ENCODE peak calls at places on chromosomes 5 and 9, in four cellular contexts. J is HCT116, L is IMR-90, H is MM.1S. Z is an unnamed sample.

GRCh38 chr5:55037816-55038379 is 13.8 kb downstream of the GZMK start:
- DNase-seq in J (no peak), L (no peak), H (no peak), Z (no peak)

GRCh38 chr5:131258733-131259132 is 5.1 kb upstream of the CDC42SE2 start:
- DNase-seq in J (no peak), L (no peak), H (no peak), Z (peak; percentile 59)

GRCh38 chr5:167899490-167899889 is 392.0 kb upstream of the WWC1 start:
- DNase-seq in J (no peak), L (peak; percentile 17), H (no peak), Z (no peak)

GRCh38 chr5:45627076-45627656 is 69.0 kb downstream of the HCN1 start:
- DNase-seq in J (no peak), L (no peak), H (no peak), Z (no peak)

GRCh38 chr9:34994429-34995287 is 5.1 kb downstream of the DNAJB5 start:
- DNase-seq in J (peak; percentile 29), L (peak; percentile 49), H (no peak), Z (peak; percentile 59)

GRCh38 chr9:18542837-18543405 is 69.0 kb downstream of the ADAMTSL1 start:
- DNase-seq in J (no peak), L (peak; percentile 51), H (no peak), Z (no peak)

GRCh38 chr9:69180670-69181069 is 6.6 kb downstream of the TJP2 start:
- DNase-seq in J (peak; percentile 83), L (peak; percentile 99), H (no peak), Z (no peak)

GRCh38 chr5:167245871-167246270 is 1045.6 kb upstream of the WWC1 start:
- DNase-seq in J (no peak), L (no peak), H (no peak), Z (no peak)

GRCh38 chr9:85738509-85738908 is 3.2 kb downstream of the AGTPBP1 start:
- DNase-seq in J (no peak), L (no peak), H (no peak), Z (no peak)

GRCh38 chr5:141430332-141431113 is at the start of gene PCDHGA12:
- DNase-seq in J (no peak), L (peak; percentile 87), H (peak; percentile 86), Z (no peak)

GRCh38 chr5:93941897-93942296 is 200.5 kb upstream of the POU5F2 start:
- DNase-seq in J (no peak), L (no peak), H (no peak), Z (no peak)

GRCh38 chr5:81971694-81972495 is at the start of gene ATG10:
- DNase-seq in J (peak; percentile 68), L (peak; percentile 90), H (peak; percentile 92), Z (peak; percentile 93)

GRCh38 chr5:127092690-127093089 is 19.4 kb upstream of the C5orf63 start:
- DNase-seq in J (no peak), L (peak; percentile 82), H (no peak), Z (no peak)

GRCh38 chr5:31383734-31384133 is 148.2 kb downstream of the DROSHA start:
- DNase-seq in J (no peak), L (peak; percentile 61), H (no peak), Z (no peak)

GRCh38 chr9:121886759-121887485 is 206.2 kb downstream of the TTLL11 start:
- DNase-seq in J (no peak), L (no peak), H (no peak), Z (no peak)

GRCh38 chr5:90529939-90530677 is 724 bp upstream of the LYSMD3 start:
- DNase-seq in J (peak; percentile 58), L (peak; percentile 82), H (peak; percentile 77), Z (peak; percentile 44)

GRCh38 chr9:1939926-1940368 is 75.2 kb upstream of the SMARCA2 start:
- DNase-seq in J (peak; percentile 8), L (peak; percentile 1), H (peak; percentile 78), Z (peak; percentile 78)

GRCh38 chr9:110058304-110058953 is 149.5 kb downstream of the C9orf152 start:
- DNase-seq in J (peak; percentile 67), L (peak; percentile 52), H (peak; percentile 38), Z (peak; percentile 66)

GRCh38 chr9:86599565-86599964 is 245.4 kb upstream of the TUT7 start:
- DNase-seq in J (no peak), L (no peak), H (no peak), Z (no peak)

GRCh38 chr5:159936686-159937329 is 20.5 kb downstream of the ADRA1B start:
- DNase-seq in J (no peak), L (peak; percentile 15), H (no peak), Z (no peak)

GRCh38 chr9:78213696-78214095 is 22.2 kb upstream of the CEP78 start:
- DNase-seq in J (no peak), L (no peak), H (peak; percentile 39), Z (no peak)

GRCh38 chr5:142808778-142809606 is 38.8 kb downstream of the ARHGAP26 start:
- DNase-seq in J (no peak), L (no peak), H (no peak), Z (no peak)

GRCh38 chr5:137617806-137618205 is 118.1 kb downstream of the KLHL3 start:
- DNase-seq in J (no peak), L (peak; percentile 55), H (no peak), Z (peak; percentile 31)

GRCh38 chr9:137294091-137294683 is 7.9 kb downstream of the NRARP start:
- DNase-seq in J (peak; percentile 74), L (peak; percentile 56), H (peak; percentile 29), Z (no peak)

GRCh38 chr5:75511435-75512382 is at the start of the genes CERT1 and POLK:
- DNase-seq in J (peak; percentile 96), L (peak; percentile 98), H (peak; percentile 98), Z (peak; percentile 97)

GRCh38 chr5:124461110-124461509 is 285.3 kb downstream of the ZNF608 start:
- DNase-seq in J (no peak), L (no peak), H (no peak), Z (no peak)

GRCh38 chr5:6747103-6747502 is 33.9 kb downstream of the TENT4A start:
- DNase-seq in J (no peak), L (no peak), H (no peak), Z (no peak)

GRCh38 chr5:97547999-97548797 is 365.2 kb upstream of the RIOK2 start:
- DNase-seq in J (no peak), L (no peak), H (peak; percentile 47), Z (no peak)

GRCh38 chr9:34451545-34451944 is 6.8 kb downstream of the FAM219A start:
- DNase-seq in J (no peak), L (peak; percentile 53), H (no peak), Z (peak; percentile 39)

GRCh38 chr5:74945561-74946165 is 79.5 kb upstream of the FAM169A start:
- DNase-seq in J (no peak), L (no peak), H (no peak), Z (no peak)

GRCh38 chr5:158759276-158759675 is 340.4 kb downstream of the EBF1 start:
- DNase-seq in J (no peak), L (no peak), H (no peak), Z (no peak)

GRCh38 chr5:61933787-61934626 is 372.0 kb upstream of the KIF2A start:
- DNase-seq in J (peak; percentile 34), L (peak; percentile 29), H (peak; percentile 56), Z (peak; percentile 44)

GRCh38 chr5:160805376-160805775 is 46.6 kb downstream of the ATP10B start:
- DNase-seq in J (no peak), L (no peak), H (no peak), Z (no peak)

GRCh38 chr9:136759436-136760325 is 1.6 kb upstream of the LCN8 start:
- DNase-seq in J (no peak), L (no peak), H (no peak), Z (no peak)

GRCh38 chr5:93800988-93801811 is 59.8 kb upstream of the POU5F2 start:
- DNase-seq in J (peak; percentile 66), L (peak; percentile 64), H (peak; percentile 67), Z (peak; percentile 9)

GRCh38 chr5:9160747-9161146 is 385.1 kb downstream of the SEMA5A start:
- DNase-seq in J (no peak), L (no peak), H (no peak), Z (no peak)

GRCh38 chr5:89556215-89557009 is 673.4 kb upstream of the MEF2C start:
- DNase-seq in J (peak; percentile 69), L (peak; percentile 83), H (no peak), Z (peak; percentile 43)

GRCh38 chr9:124040935-124041816 is 29.6 kb downstream of the LHX2 start:
- DNase-seq in J (no peak), L (no peak), H (peak; percentile 10), Z (no peak)

GRCh38 chr9:124044448-124044847 is 32.9 kb downstream of the LHX2 start:
- DNase-seq in J (no peak), L (no peak), H (no peak), Z (no peak)

GRCh38 chr9:124042168-124042775 is 30.7 kb downstream of the LHX2 start:
- DNase-seq in J (no peak), L (no peak), H (no peak), Z (no peak)

GRCh38 chr9:124040186-124040920 is 28.8 kb downstream of the LHX2 start:
- DNase-seq in J (no peak), L (peak; percentile 56), H (no peak), Z (peak; percentile 38)

GRCh38 chr9:124041817-124042116 is 30.2 kb downstream of the LHX2 start:
- DNase-seq in J (no peak), L (no peak), H (no peak), Z (no peak)
- H3K27me3 ChIP-seq in J (no peaks in the 10 kb centered on the region), L (peaks cover 80% of the 10 kb centered on the region), H (peaks cover 12% of the 10 kb centered on the region), Z (no peaks in the 10 kb centered on the region)

DNA sequence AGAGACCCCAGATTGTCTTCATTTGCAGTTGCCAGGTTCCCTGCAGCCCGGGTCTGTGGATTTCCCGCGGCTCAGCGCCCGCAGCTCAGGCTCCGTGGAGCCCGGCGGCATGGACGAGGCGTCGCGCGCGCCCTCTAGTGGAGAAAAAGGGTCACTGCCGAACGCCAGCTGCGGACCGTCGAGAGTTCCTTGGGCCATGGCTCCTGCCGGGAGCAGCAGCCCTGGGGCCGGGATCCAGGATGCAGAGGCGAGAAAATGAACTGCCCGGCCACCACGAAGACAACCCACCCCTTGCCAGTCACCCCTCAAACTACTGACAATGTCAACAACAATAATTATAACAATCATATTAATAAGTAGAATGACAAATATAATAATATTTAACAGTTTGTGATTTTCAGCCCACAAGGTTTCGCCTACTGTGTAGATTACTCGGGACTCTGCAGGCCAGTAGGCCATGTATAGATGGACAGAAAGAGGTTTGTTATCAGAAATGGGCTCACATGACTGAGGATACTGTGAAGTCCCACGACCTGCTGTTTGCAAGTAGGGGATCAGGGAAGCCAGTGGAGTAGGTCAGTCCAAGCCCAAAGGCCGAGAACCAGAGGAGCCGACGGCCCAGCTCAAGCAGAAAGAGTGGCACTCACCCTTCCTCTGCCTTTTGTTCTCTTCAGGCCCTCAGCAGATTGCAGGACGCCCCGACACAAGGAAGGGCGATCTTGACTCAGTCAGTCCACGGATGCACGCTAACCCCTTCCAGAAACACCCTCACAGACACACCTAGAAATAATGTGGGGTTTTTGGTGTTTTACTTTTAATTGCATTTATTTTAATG is 43.1 kb downstream of the BOD1 start:
- DNase-seq in J (peak; percentile 22), L (peak; percentile 49), H (peak; percentile 58), Z (peak; percentile 80)
- H3K9ac ChIP-seq in J (no peak overlapping the region), L (peak overlapping the region; percentile 53), H (no peak overlapping the region), Z (peak overlapping the region; percentile 2)

DNA sequence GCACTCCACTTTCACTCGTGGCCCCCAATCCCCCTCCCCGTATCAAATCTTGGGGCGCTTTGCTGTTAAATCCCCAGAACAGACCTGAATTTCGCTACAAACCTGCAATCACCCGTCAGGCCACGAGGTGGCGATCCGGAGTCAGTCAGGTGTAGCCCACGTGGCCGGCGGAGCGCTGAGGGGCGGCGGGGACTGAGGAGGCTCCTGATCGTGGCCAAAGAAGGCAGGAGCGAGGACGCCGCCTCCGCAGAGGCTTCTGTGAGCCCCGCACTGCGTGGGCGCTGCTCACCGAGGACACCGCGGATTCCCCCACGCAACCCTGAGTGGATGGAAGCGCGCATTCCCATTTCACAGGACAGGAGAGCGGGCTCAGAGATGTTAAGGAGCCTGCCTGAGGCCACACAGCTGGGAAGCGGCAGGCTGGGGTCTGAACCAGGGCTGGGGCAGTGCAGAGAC is 91.6 kb downstream of the LMX1B start:
- DNase-seq in J (peak; percentile 47), L (peak; percentile 38), H (peak; percentile 79), Z (peak; percentile 62)
- H3K27me3 ChIP-seq in J (no peaks in the 10 kb centered on the region), L (peaks cover 50% of the 10 kb centered on the region), H (peaks cover 58% of the 10 kb centered on the region), Z (no peaks in the 10 kb centered on the region)

GRCh38 chr9:125633116-125633743 is 73.8 kb downstream of the MAPKAP1 start:
- DNase-seq in J (no peak), L (no peak), H (no peak), Z (peak; percentile 36)
- H3K9ac ChIP-seq in J (peak overlapping the region; percentile 33), L (no peak overlapping the region), H (peak overlapping the region; percentile 55), Z (no peak overlapping the region)

Z was measured in trophoblast cell.